ENCODE peak calls at places on chromosomes 1 and 21, in four cellular contexts. Z, Y, T and V are unnamed samples. For H3K9me3, the result is how much of the 10 kb centered on the place peaks cover.

GRCh38 chr1:240033406-240033805 is 58.3 kb upstream of the FMN2 start:
- DNase-seq in Z (no peak), Y (no peak), T (no peak), V (no peak)

GRCh38 chr1:232388363-232388762 is 241.6 kb downstream of the SIPA1L2 start:
- DNase-seq in Z (no peak), Y (no peak), T (no peak), V (no peak)

GRCh38 chr1:106957795-106958194 is 98.7 kb upstream of the PRMT6 start:
- DNase-seq in Z (no peak), Y (no peak), T (no peak), V (no peak)

GRCh38 chr1:162230096-162230495 is 146.6 kb downstream of the SPATA46 start:
- DNase-seq in Z (no peak), Y (no peak), T (no peak), V (no peak)

GRCh38 chr1:209072481-209072880 is 511.0 kb upstream of the CAMK1G start:
- DNase-seq in Z (no peak), Y (no peak), T (no peak), V (no peak)

GRCh38 chr1:180920702-180921101 is 8.0 kb downstream of the KIAA1614 start:
- DNase-seq in Z (no peak), Y (no peak), T (no peak), V (no peak)

GRCh38 chr1:35715568-35716002 is 3.1 kb downstream of the C1orf216 start:
- DNase-seq in Z (peak), Y (peak), T (peak), V (peak)

GRCh38 chr1:187654635-187655034 is 825.9 kb downstream of the PLA2G4A start:
- DNase-seq in Z (no peak), Y (no peak), T (no peak), V (no peak)

GRCh38 chr21:46022551-46023107 is 41.1 kb downstream of the COL6A1 start:
- DNase-seq in Z (no peak), Y (no peak), T (peak), V (peak)

GRCh38 chr21:38850277-38850951 is 44.7 kb downstream of the ETS2 start:
- DNase-seq in Z (no peak), Y (no peak), T (no peak), V (no peak)

GRCh38 chr1:34865981-34866761 is 6.6 kb upstream of the SMIM12 start:
- DNase-seq in Z (peak), Y (peak), T (peak), V (peak)

GRCh38 chr1:26408604-26409003 is 2.0 kb upstream of the LIN28A start:
- DNase-seq in Z (peak), Y (peak), T (peak), V (peak)

GRCh38 chr1:32876341-32877210 is 5.9 kb upstream of the FNDC5 start:
- DNase-seq in Z (no peak), Y (no peak), T (peak), V (no peak)

GRCh38 chr1:96845464-96845863 is 123.9 kb downstream of the PTBP2 start:
- DNase-seq in Z (no peak), Y (no peak), T (peak), V (no peak)

GRCh38 chr1:183080406-183080805 is 57.2 kb downstream of the LAMC1 start:
- DNase-seq in Z (no peak), Y (no peak), T (no peak), V (no peak)

GRCh38 chr1:1558591-1558990 is 16.1 kb downstream of the SSU72 start:
- DNase-seq in Z (no peak), Y (no peak), T (no peak), V (no peak)

GRCh38 chr1:236861560-236862230 is 66.6 kb downstream of the MTR start:
- DNase-seq in Z (peak), Y (no peak), T (no peak), V (no peak)

GRCh38 chr1:203175237-203176181 is at the start of gene MYBPH:
- DNase-seq in Z (no peak), Y (no peak), T (peak), V (no peak)

GRCh38 chr1:21754583-21754982 is 28.4 kb downstream of the USP48 start:
- DNase-seq in Z (no peak), Y (no peak), T (no peak), V (no peak)

GRCh38 chr1:54260810-54261209 is 60.8 kb downstream of the MRPL37 start:
- DNase-seq in Z (no peak), Y (no peak), T (no peak), V (no peak)

GRCh38 chr1:52328615-52329014 is 37.4 kb downstream of the CC2D1B start:
- DNase-seq in Z (no peak), Y (no peak), T (no peak), V (no peak)

GRCh38 chr1:21237386-21238088 is 52.7 kb downstream of the ECE1 start:
- DNase-seq in Z (no peak), Y (no peak), T (peak), V (no peak)

GRCh38 chr1:199855580-199855979 is 171.9 kb upstream of the NR5A2 start:
- DNase-seq in Z (peak), Y (no peak), T (no peak), V (no peak)

GRCh38 chr1:180584869-180585268 is 26.1 kb downstream of the OVAAL start:
- DNase-seq in Z (no peak), Y (no peak), T (no peak), V (no peak)

GRCh38 chr21:40717008-40717407 is 129.9 kb downstream of the DSCAM start:
- DNase-seq in Z (no peak), Y (no peak), T (no peak), V (no peak)

GRCh38 chr1:43530483-43531452 is at the start of gene PTPRF:
- DNase-seq in Z (no peak), Y (peak), T (peak), V (peak)

GRCh38 chr1:25018110-25018470 is 88.0 kb upstream of the RUNX3 start:
- DNase-seq in Z (no peak), Y (no peak), T (no peak), V (no peak)

GRCh38 chr1:83857108-83857507 is 141.8 kb downstream of the TTLL7 start:
- DNase-seq in Z (no peak), Y (no peak), T (no peak), V (no peak)

GRCh38 chr1:62841587-62842169 is 57.7 kb downstream of the ATG4C start:
- DNase-seq in Z (peak), Y (no peak), T (no peak), V (no peak)

GRCh38 chr1:64505944-64506658 is 36.2 kb downstream of the CACHD1 start:
- DNase-seq in Z (no peak), Y (no peak), T (no peak), V (no peak)

GRCh38 chr1:193932979-193933378 is 746.6 kb upstream of the B3GALT2 start:
- DNase-seq in Z (no peak), Y (no peak), T (no peak), V (no peak)

GRCh38 chr1:213973129-213973528 is 14.6 kb upstream of the PROX1 start:
- DNase-seq in Z (no peak), Y (no peak), T (no peak), V (no peak)

GRCh38 chr1:172320723-172321122 is 99.8 kb upstream of the C1orf105 start:
- DNase-seq in Z (no peak), Y (no peak), T (no peak), V (no peak)

GRCh38 chr1:190098107-190098506 is 379.6 kb downstream of the BRINP3 start:
- DNase-seq in Z (no peak), Y (no peak), T (no peak), V (no peak)

GRCh38 chr21:42289926-42290325 is 25.3 kb downstream of the TFF3 start:
- DNase-seq in Z (no peak), Y (no peak), T (no peak), V (no peak)

GRCh38 chr21:45514311-45515021 is 27.8 kb downstream of the SLC19A1 start:
- DNase-seq in Z (no peak), Y (peak), T (peak), V (no peak)

GRCh38 chr1:45796946-45797345 is 6.5 kb upstream of the MAST2 start:
- DNase-seq in Z (no peak), Y (no peak), T (no peak), V (no peak)
- H3K9me3 ChIP-seq in Z (under half), Y (under half), T (under half), V (under half)

GRCh38 chr1:2903226-2903625 is 101.7 kb upstream of the TTC34 start:
- DNase-seq in Z (no peak), Y (no peak), T (no peak), V (no peak)
- H3K9me3 ChIP-seq in Z (half or more), Y (under half), T (under half), V (under half)

GRCh38 chr1:248751635-248752034 is 3.9 kb downstream of the LYPD8 start:
- DNase-seq in Z (no peak), Y (no peak), T (no peak), V (no peak)
- H3K9me3 ChIP-seq in Z (under half), Y (under half), T (under half), V (under half)

GRCh38 chr1:3258431-3259003 is 189.5 kb downstream of the PRDM16 start:
- DNase-seq in Z (no peak), Y (no peak), T (no peak), V (no peak)
- H3K9me3 ChIP-seq in Z (under half), Y (under half), T (under half), V (under half)